ENCODE peak calls at places on chromosomes 2 and 18, in four cellular contexts. D is AG04450, F is Karpas-422, K is fibroblast of lung. B is an unnamed sample.
A peak's percentile ranks its signal among the peaks of the same experiment; 100 is the strongest.

GRCh38 chr2:29105375-29105774 is 9.8 kb upstream of the CLIP4 start:
- DNase-seq in D (no peak), F (no peak), K (no peak), B (no peak)

GRCh38 chr18:59690216-59691045 is 6.8 kb downstream of the CCBE1 start:
- DNase-seq in D (no peak), F (no peak), K (peak; percentile 23), B (no peak)

GRCh38 chr2:144570566-144570965 is 50.6 kb upstream of the ZEB2 start:
- DNase-seq in D (no peak), F (no peak), K (no peak), B (no peak)

GRCh38 chr2:8539743-8540551 is 141.9 kb upstream of the ID2 start:
- DNase-seq in D (no peak), F (no peak), K (no peak), B (peak; percentile 48)

GRCh38 chr2:17311771-17312511 is 206.3 kb downstream of the RAD51AP2 start:
- DNase-seq in D (no peak), F (no peak), K (peak; percentile 85), B (no peak)

GRCh38 chr2:229920011-229920781 is 1.6 kb downstream of the TRIP12 start:
- DNase-seq in D (no peak), F (no peak), K (peak; percentile 21), B (no peak)

GRCh38 chr2:47310801-47311560 is 92.0 kb upstream of the MSH2 start:
- DNase-seq in D (no peak), F (no peak), K (no peak), B (no peak)

GRCh38 chr2:181126311-181126710 is 145.9 kb downstream of the UBE2E3 start:
- DNase-seq in D (no peak), F (no peak), K (no peak), B (no peak)

GRCh38 chr2:232842689-232843088 is 27.4 kb upstream of the SNORC start:
- DNase-seq in D (no peak), F (no peak), K (no peak), B (no peak)

GRCh38 chr2:164039270-164039669 is 303.5 kb upstream of the FIGN start:
- DNase-seq in D (no peak), F (no peak), K (peak; percentile 70), B (no peak)

GRCh38 chr2:1721706-1722483 is 22.4 kb downstream of the PXDN start:
- DNase-seq in D (no peak), F (no peak), K (peak; percentile 98), B (peak; percentile 88)

GRCh38 chr18:49492694-49493033 is 5.6 kb upstream of the C18orf32 start:
- DNase-seq in D (no peak), F (no peak), K (no peak), B (no peak)

GRCh38 chr2:9735335-9735734 is 104.5 kb upstream of the YWHAQ start:
- DNase-seq in D (no peak), F (no peak), K (peak; percentile 26), B (no peak)

GRCh38 chr18:36420826-36421225 is 123.3 kb downstream of the FHOD3 start:
- DNase-seq in D (no peak), F (no peak), K (peak; percentile 69), B (no peak)

GRCh38 chr2:61575447-61575859 is 37.3 kb upstream of the XPO1 start:
- DNase-seq in D (no peak), F (no peak), K (peak; percentile 20), B (no peak)
- H3K27ac ChIP-seq in D (no peak overlapping the region), F (no peak overlapping the region), K (no peak overlapping the region), B (no peak overlapping the region)

GRCh38 chr2:237895544-237896506 is 36.4 kb downstream of the RAMP1 start:
- DNase-seq in D (no peak), F (no peak), K (peak; percentile 40), B (no peak)

GRCh38 chr2:237896507-237896892 is 37.1 kb downstream of the RAMP1 start:
- DNase-seq in D (no peak), F (no peak), K (peak; percentile 46), B (no peak)

GRCh38 chr2:237896941-237897340 is 37.5 kb downstream of the RAMP1 start:
- DNase-seq in D (no peak), F (no peak), K (no peak), B (no peak)

GRCh38 chr2:237894396-237894979 is 35.1 kb downstream of the RAMP1 start:
- DNase-seq in D (no peak), F (no peak), K (no peak), B (no peak)

GRCh38 chr2:237894986-237895543 is 35.6 kb downstream of the RAMP1 start:
- DNase-seq in D (no peak), F (no peak), K (no peak), B (no peak)
- H3K27ac ChIP-seq in D (no peak overlapping the region), F (no peak overlapping the region), K (no peak overlapping the region), B (no peak overlapping the region)

DNA sequence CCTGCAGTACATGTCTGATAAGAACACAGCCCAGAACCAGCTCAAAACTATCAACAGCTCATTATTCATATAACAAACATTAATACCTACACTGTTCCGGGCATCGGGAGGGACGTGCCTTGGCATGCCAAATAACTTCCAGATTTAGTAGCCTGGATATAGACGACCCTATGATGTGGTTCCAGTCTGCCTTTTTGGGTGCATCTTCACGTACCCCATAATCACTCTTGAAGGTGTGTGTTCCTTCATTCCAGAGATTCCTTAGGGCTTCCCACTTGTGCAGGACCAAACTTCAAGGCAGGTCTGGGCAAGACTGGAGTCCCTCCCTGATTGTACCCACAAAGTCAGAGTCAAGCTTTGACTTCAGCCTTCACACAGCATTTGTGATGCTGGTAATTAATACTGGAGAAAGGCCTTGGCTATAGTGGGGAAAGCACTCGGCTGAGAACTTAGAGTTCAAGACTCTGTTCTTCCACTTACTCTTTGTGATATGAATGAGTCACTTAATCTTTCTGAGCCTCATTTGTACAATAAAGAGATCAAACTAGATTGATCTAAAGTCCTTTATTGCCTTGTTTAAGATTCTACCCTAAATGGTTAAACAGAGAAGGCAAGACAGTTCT is 27.7 kb upstream of the SPATS2L start:
- DNase-seq in D (no peak), F (no peak), K (no peak), B (peak; percentile 54)
- H3K27ac ChIP-seq in D (no peak overlapping the region), F (no peak overlapping the region), K (no peak overlapping the region), B (peak overlapping the region; percentile 88)

DNA sequence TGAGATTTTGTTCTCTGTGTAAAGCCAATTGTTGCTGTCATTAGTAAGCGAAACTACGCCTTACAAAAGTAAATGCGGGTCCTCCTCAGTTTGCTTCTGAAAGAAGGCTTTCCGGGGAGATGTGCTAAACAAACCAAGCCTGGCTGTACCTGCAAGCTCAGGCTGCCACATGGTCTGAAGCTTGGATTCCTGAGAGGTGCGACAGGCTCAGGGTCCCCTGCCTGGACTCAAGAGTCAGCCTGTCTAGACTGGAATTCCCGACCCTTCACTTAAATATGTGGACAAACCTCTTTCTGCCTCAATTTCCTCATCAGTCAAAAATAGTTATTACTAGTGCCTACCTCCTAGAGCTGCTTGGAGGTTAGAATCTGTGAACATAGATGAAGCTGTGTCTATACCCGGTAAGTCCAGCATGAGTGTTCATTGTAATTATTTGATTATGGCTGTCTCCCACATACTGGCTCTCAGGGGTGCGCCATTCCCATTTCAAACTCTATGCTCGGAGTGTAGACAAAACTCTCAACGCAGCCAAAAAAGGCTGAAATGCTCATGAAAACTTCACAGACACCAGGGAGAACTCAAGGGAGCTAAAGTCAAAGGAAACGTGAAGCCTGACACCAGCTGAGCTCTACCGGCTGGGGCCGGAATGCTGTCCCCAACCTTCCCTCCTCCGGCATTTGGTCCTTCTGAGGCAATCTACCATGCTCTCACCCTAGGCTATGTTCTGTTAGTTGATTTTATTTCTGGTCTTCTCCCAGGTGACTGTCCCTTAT is 31.4 kb downstream of the SOWAHC start:
- DNase-seq in D (no peak), F (no peak), K (no peak), B (no peak)
- H3K27ac ChIP-seq in D (peak overlapping the region; percentile 2), F (no peak overlapping the region), K (no peak overlapping the region), B (no peak overlapping the region)